ENCODE peak calls at places on chromosome 19, in five cellular contexts. T, C, N, H and F are unnamed samples.

GRCh38 chr19:40223135-40223822 is 3.2 kb downstream of the CCNP start:
- DNase-seq in N (no peak), H (no peak), C (no peak), T (no peak), F (no peak)

GRCh38 chr19:51552996-51553725 is 17.9 kb upstream of the ZNF175 start:
- DNase-seq in N (peak), C (no peak), H (peak), T (no peak), F (peak)

GRCh38 chr19:52398091-52398461 is 427 bp downstream of the ZNF528 start:
- DNase-seq in C (no peak), T (no peak), N (no peak), H (no peak), F (no peak)

GRCh38 chr19:40571005-40571318 is 5.7 kb upstream of the SHKBP1 start:
- DNase-seq in C (no peak), N (no peak), T (no peak), H (no peak), F (no peak)

GRCh38 chr19:38737921-38738731 is 6.1 kb downstream of the CAPN12 start:
- DNase-seq in C (no peak), N (no peak), T (no peak), H (no peak), F (peak)

GRCh38 chr19:48111280-48111679 is 663 bp upstream of the PLA2G4C start:
- DNase-seq in H (no peak), T (no peak), N (no peak), C (no peak), F (no peak)

GRCh38 chr19:47310819-47311218 is 1.2 kb downstream of the C5AR1 start:
- DNase-seq in T (no peak), H (no peak), C (peak), N (no peak), F (no peak)

GRCh38 chr19:55340144-55340783 is 588 bp downstream of the KMT5C start:
- DNase-seq in T (no peak), C (no peak), H (no peak), N (no peak), F (no peak)

GRCh38 chr19:35449347-35450043 is 1.4 kb downstream of the FFAR2 start:
- DNase-seq in H (no peak), C (no peak), N (no peak), T (no peak), F (no peak)

GRCh38 chr19:7771072-7771471 is 8.0 kb downstream of the CLEC4M start:
- DNase-seq in T (no peak), C (peak), N (no peak), H (no peak), F (no peak)

GRCh38 chr19:18537431-18537830 is 5.9 kb downstream of the FKBP8 start:
- DNase-seq in T (no peak), C (no peak), N (no peak), H (no peak), F (no peak)

GRCh38 chr19:15430526-15431120 is 11.8 kb upstream of the AKAP8L start:
- DNase-seq in T (no peak), C (no peak), H (no peak), N (no peak), F (no peak)

GRCh38 chr19:13079542-13079986 is 23.1 kb downstream of the LYL1 start:
- DNase-seq in H (no peak), T (no peak), N (no peak), C (no peak), F (no peak)

GRCh38 chr19:2607712-2608601 is 94.5 kb downstream of the GNG7 start:
- DNase-seq in C (no peak), N (peak), H (peak), T (no peak), F (peak)

GRCh38 chr19:40335855-40336700 is 12.1 kb downstream of the C19orf47 start:
- DNase-seq in C (no peak), N (no peak), T (no peak), H (no peak), F (no peak)

GRCh38 chr19:53671621-53672111 is 39.9 kb downstream of the DPRX start:
- DNase-seq in T (no peak), C (no peak), H (no peak), N (no peak), F (no peak)

GRCh38 chr19:4737955-4738580 is 14.4 kb upstream of the DPP9 start:
- DNase-seq in N (no peak), H (no peak), T (no peak), C (no peak), F (no peak)